ENCODE peak calls at places on chromosome 11, in nine cellular contexts. One of them, this sample, is unnamed.
A peak's percentile ranks its signal among the peaks of the same experiment; 100 is the strongest.

GRCh38 chr11:12581923-12582322 is 92.3 kb upstream of the TEAD1 start:
- DNase-seq in glutamatergic neuron: no peak
- DNase-seq in cardiac muscle cell: peak; percentile 77
- DNase-seq in ELR: peak; percentile 89
- DNase-seq in brain microvascular endothelial cell: peak; percentile 84
- DNase-seq in activated T-cell treated with anti-CD3 and anti-CD28 coated beads for 48 hours: no peak
- DNase-seq in Right ventricle myocardium inferior: no peak
- DNase-seq in progenitor cell of endocrine pancreas: no peak
- DNase-seq in T-helper 2 cell: no peak
- DNase-seq in this sample: peak; percentile 81

GRCh38 chr11:118251858-118252652 is at the start of gene MPZL3:
- DNase-seq in glutamatergic neuron: peak; percentile 78
- DNase-seq in cardiac muscle cell: peak; percentile 79
- DNase-seq in ELR: peak; percentile 67
- DNase-seq in brain microvascular endothelial cell: peak; percentile 47
- DNase-seq in activated T-cell treated with anti-CD3 and anti-CD28 coated beads for 48 hours: peak; percentile 69
- DNase-seq in Right ventricle myocardium inferior: peak; percentile 81
- DNase-seq in progenitor cell of endocrine pancreas: peak; percentile 67
- DNase-seq in T-helper 2 cell: peak; percentile 80
- DNase-seq in this sample: peak; percentile 77

GRCh38 chr11:73048446-73048845 is 93.7 kb downstream of the FCHSD2 start:
- DNase-seq in glutamatergic neuron: no peak
- DNase-seq in cardiac muscle cell: no peak
- DNase-seq in ELR: no peak
- DNase-seq in brain microvascular endothelial cell: no peak
- DNase-seq in activated T-cell treated with anti-CD3 and anti-CD28 coated beads for 48 hours: no peak
- DNase-seq in Right ventricle myocardium inferior: no peak
- DNase-seq in progenitor cell of endocrine pancreas: no peak
- DNase-seq in T-helper 2 cell: no peak
- DNase-seq in this sample: no peak

GRCh38 chr11:80346660-80347059 is 905.8 kb upstream of the TENM4 start:
- DNase-seq in glutamatergic neuron: no peak
- DNase-seq in cardiac muscle cell: no peak
- DNase-seq in ELR: no peak
- DNase-seq in brain microvascular endothelial cell: no peak
- DNase-seq in activated T-cell treated with anti-CD3 and anti-CD28 coated beads for 48 hours: no peak
- DNase-seq in Right ventricle myocardium inferior: no peak
- DNase-seq in progenitor cell of endocrine pancreas: no peak
- DNase-seq in T-helper 2 cell: no peak
- DNase-seq in this sample: no peak

GRCh38 chr11:11436715-11437313 is 83.8 kb upstream of the CSNK2A3 start:
- DNase-seq in glutamatergic neuron: no peak
- DNase-seq in cardiac muscle cell: no peak
- DNase-seq in ELR: no peak
- DNase-seq in brain microvascular endothelial cell: no peak
- DNase-seq in activated T-cell treated with anti-CD3 and anti-CD28 coated beads for 48 hours: no peak
- DNase-seq in Right ventricle myocardium inferior: no peak
- DNase-seq in progenitor cell of endocrine pancreas: no peak
- DNase-seq in T-helper 2 cell: no peak
- DNase-seq in this sample: no peak

GRCh38 chr11:69931994-69932910 is 113.0 kb upstream of the FGF3 start:
- DNase-seq in glutamatergic neuron: peak; percentile 11
- DNase-seq in cardiac muscle cell: no peak
- DNase-seq in ELR: no peak
- DNase-seq in brain microvascular endothelial cell: no peak
- DNase-seq in activated T-cell treated with anti-CD3 and anti-CD28 coated beads for 48 hours: no peak
- DNase-seq in Right ventricle myocardium inferior: no peak
- DNase-seq in progenitor cell of endocrine pancreas: no peak
- DNase-seq in T-helper 2 cell: no peak
- DNase-seq in this sample: no peak

GRCh38 chr11:86748296-86748695 is 52.0 kb upstream of the PRSS23 start:
- DNase-seq in glutamatergic neuron: no peak
- DNase-seq in cardiac muscle cell: peak; percentile 22
- DNase-seq in ELR: no peak
- DNase-seq in brain microvascular endothelial cell: peak; percentile 61
- DNase-seq in activated T-cell treated with anti-CD3 and anti-CD28 coated beads for 48 hours: no peak
- DNase-seq in Right ventricle myocardium inferior: no peak
- DNase-seq in progenitor cell of endocrine pancreas: no peak
- DNase-seq in T-helper 2 cell: no peak
- DNase-seq in this sample: peak; percentile 46

GRCh38 chr11:36409152-36409713 is 100.8 kb downstream of the TRAF6 start:
- DNase-seq in glutamatergic neuron: no peak
- DNase-seq in cardiac muscle cell: peak; percentile 84
- DNase-seq in ELR: peak; percentile 45
- DNase-seq in brain microvascular endothelial cell: peak; percentile 45
- DNase-seq in activated T-cell treated with anti-CD3 and anti-CD28 coated beads for 48 hours: no peak
- DNase-seq in Right ventricle myocardium inferior: no peak
- DNase-seq in progenitor cell of endocrine pancreas: no peak
- DNase-seq in T-helper 2 cell: no peak
- DNase-seq in this sample: peak; percentile 75

GRCh38 chr11:107785401-107785800 is 73.2 kb downstream of the SLC35F2 start:
- DNase-seq in glutamatergic neuron: no peak
- DNase-seq in cardiac muscle cell: peak; percentile 43
- DNase-seq in ELR: peak; percentile 50
- DNase-seq in brain microvascular endothelial cell: peak; percentile 23
- DNase-seq in activated T-cell treated with anti-CD3 and anti-CD28 coated beads for 48 hours: peak; percentile 14
- DNase-seq in Right ventricle myocardium inferior: no peak
- DNase-seq in progenitor cell of endocrine pancreas: no peak
- DNase-seq in T-helper 2 cell: no peak
- DNase-seq in this sample: no peak

GRCh38 chr11:126545057-126545555 is 189.6 kb downstream of the ST3GAL4 start:
- DNase-seq in glutamatergic neuron: no peak
- DNase-seq in cardiac muscle cell: no peak
- DNase-seq in ELR: no peak
- DNase-seq in brain microvascular endothelial cell: no peak
- DNase-seq in activated T-cell treated with anti-CD3 and anti-CD28 coated beads for 48 hours: no peak
- DNase-seq in Right ventricle myocardium inferior: no peak
- DNase-seq in progenitor cell of endocrine pancreas: no peak
- DNase-seq in T-helper 2 cell: no peak
- DNase-seq in this sample: no peak

GRCh38 chr11:125701858-125702621 is 21.4 kb upstream of the ACRV1 start:
- DNase-seq in glutamatergic neuron: peak; percentile 20
- DNase-seq in cardiac muscle cell: no peak
- DNase-seq in ELR: no peak
- DNase-seq in brain microvascular endothelial cell: no peak
- DNase-seq in activated T-cell treated with anti-CD3 and anti-CD28 coated beads for 48 hours: no peak
- DNase-seq in Right ventricle myocardium inferior: no peak
- DNase-seq in progenitor cell of endocrine pancreas: no peak
- DNase-seq in T-helper 2 cell: no peak
- DNase-seq in this sample: peak; percentile 4

GRCh38 chr11:47393163-47394049 is 15.0 kb upstream of the SLC39A13 start:
- DNase-seq in glutamatergic neuron: no peak
- DNase-seq in cardiac muscle cell: peak; percentile 41
- DNase-seq in ELR: peak; percentile 50
- DNase-seq in brain microvascular endothelial cell: peak; percentile 57
- DNase-seq in activated T-cell treated with anti-CD3 and anti-CD28 coated beads for 48 hours: no peak
- DNase-seq in Right ventricle myocardium inferior: no peak
- DNase-seq in progenitor cell of endocrine pancreas: no peak
- DNase-seq in T-helper 2 cell: no peak
- DNase-seq in this sample: peak; percentile 65

GRCh38 chr11:35316161-35316560 is 103.2 kb downstream of the SLC1A2 start:
- DNase-seq in glutamatergic neuron: no peak
- DNase-seq in cardiac muscle cell: no peak
- DNase-seq in ELR: no peak
- DNase-seq in brain microvascular endothelial cell: no peak
- DNase-seq in activated T-cell treated with anti-CD3 and anti-CD28 coated beads for 48 hours: no peak
- DNase-seq in Right ventricle myocardium inferior: no peak
- DNase-seq in progenitor cell of endocrine pancreas: no peak
- DNase-seq in T-helper 2 cell: no peak
- DNase-seq in this sample: peak; percentile 82

GRCh38 chr11:34356918-34357645 is 728 bp downstream of the ABTB2 start:
- DNase-seq in glutamatergic neuron: peak; percentile 73
- DNase-seq in cardiac muscle cell: peak; percentile 76
- DNase-seq in ELR: peak; percentile 71
- DNase-seq in brain microvascular endothelial cell: peak; percentile 44
- DNase-seq in activated T-cell treated with anti-CD3 and anti-CD28 coated beads for 48 hours: peak; percentile 38
- DNase-seq in Right ventricle myocardium inferior: peak; percentile 86
- DNase-seq in progenitor cell of endocrine pancreas: peak; percentile 51
- DNase-seq in T-helper 2 cell: peak; percentile 35
- DNase-seq in this sample: peak; percentile 66